ENCODE peak calls at places on chromosomes 6 and 20, in five cellular contexts. A is AG04450, D is neural progenitor cell, W is A549, V is caudate nucleus. L is an unnamed sample.

GRCh38 chr6:14804444-14805210 is 441.2 kb upstream of the JARID2 start:
- DNase-seq in W (no peak), A (peak; percentile 61), D (no peak), V (peak; percentile 74), L (peak; percentile 73)

GRCh38 chr20:19079536-19080299 is 132.7 kb upstream of the SLC24A3 start:
- DNase-seq in W (no peak), V (no peak), D (no peak), A (no peak), L (no peak)

GRCh38 chr6:101090281-101090680 is 209.2 kb upstream of the ASCC3 start:
- DNase-seq in D (no peak), A (no peak), W (no peak), V (no peak), L (no peak)

GRCh38 chr6:46648869-46649488 is 3.6 kb downstream of the CYP39A1 start:
- DNase-seq in A (no peak), W (peak; percentile 41), D (no peak), V (no peak), L (no peak)

GRCh38 chr20:57020364-57020763 is 246.1 kb downstream of the BMP7 start:
- DNase-seq in D (no peak), A (no peak), W (no peak), V (no peak), L (no peak)

GRCh38 chr20:34065260-34065659 is 46.8 kb downstream of the EIF2S2 start:
- DNase-seq in D (no peak), A (peak; percentile 56), W (peak; percentile 11), V (no peak), L (no peak)

GRCh38 chr20:12040261-12040660 is 122.6 kb downstream of the BTBD3 start:
- DNase-seq in W (no peak), D (no peak), V (no peak), A (no peak), L (no peak)

GRCh38 chr6:89566930-89567634 is 71.5 kb downstream of the LYRM2 start:
- DNase-seq in D (peak; percentile 94), A (no peak), W (no peak), V (peak; percentile 3), L (no peak)

GRCh38 chr20:23161244-23161875 is 75.2 kb upstream of the CD93 start:
- DNase-seq in D (no peak), W (no peak), V (no peak), A (no peak), L (no peak)

GRCh38 chr6:6696867-6697531 is 108.5 kb downstream of the LY86 start:
- DNase-seq in A (no peak), D (peak; percentile 89), W (peak; percentile 73), V (no peak), L (peak; percentile 62)

GRCh38 chr6:6694825-6695710 is 106.5 kb downstream of the LY86 start:
- DNase-seq in W (no peak), V (no peak), D (no peak), A (no peak), L (no peak)

GRCh38 chr6:6695711-6696048 is 107.2 kb downstream of the LY86 start:
- DNase-seq in A (no peak), V (no peak), W (no peak), D (no peak), L (no peak)

GRCh38 chr6:6699741-6700367 is 111.3 kb downstream of the LY86 start:
- DNase-seq in V (peak; percentile 59), W (peak; percentile 81), D (peak; percentile 28), A (peak; percentile 86), L (no peak)

DNA sequence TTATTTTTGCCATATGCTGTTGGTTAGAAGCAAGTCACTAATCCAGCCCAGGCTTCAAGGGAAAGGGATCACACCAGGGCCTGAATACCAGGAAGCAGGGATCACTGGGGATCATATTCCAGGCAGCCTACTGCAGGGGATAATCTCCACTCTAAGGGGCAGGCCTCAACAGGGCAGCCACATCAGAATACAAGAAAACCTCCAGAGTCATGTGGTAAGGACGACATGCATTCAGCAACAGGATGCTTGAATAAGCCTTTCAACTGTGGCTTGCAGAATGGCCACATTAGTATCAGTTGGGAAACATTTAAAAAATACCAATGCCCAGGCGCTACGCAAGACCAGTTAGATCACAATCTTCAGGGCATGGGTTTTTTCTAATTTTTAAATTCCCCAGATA is 109.1 kb downstream of the LY86 start:
- DNase-seq in D (peak; percentile 53), A (no peak), V (no peak), W (no peak), L (no peak)
- H3K27ac ChIP-seq in D (no peak overlapping the region), A (no peak overlapping the region), V (no peak overlapping the region), W (no peak overlapping the region), L (no peak overlapping the region)

DNA sequence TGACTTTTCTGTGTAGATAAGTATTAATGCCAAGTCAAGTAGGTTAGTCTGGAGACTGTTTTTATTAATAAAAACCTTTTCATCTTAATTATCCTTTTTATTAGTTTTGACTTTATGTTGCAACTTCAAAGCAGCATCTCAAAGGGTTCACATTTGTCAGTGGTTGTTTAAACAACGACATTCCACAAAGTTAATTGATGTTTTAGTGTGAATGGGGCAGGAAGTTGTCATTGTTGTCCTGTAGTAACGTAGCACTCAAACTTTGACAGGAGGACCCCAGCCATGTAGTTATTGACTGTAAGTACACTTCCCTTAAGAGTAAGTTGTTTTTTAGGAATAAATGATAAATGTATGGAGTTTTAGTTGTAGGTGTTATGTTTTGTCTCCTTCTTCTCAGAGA is 11.3 kb downstream of the SLC16A10 start:
- DNase-seq in D (no peak), V (no peak), W (no peak), A (no peak), L (no peak)
- H3K27ac ChIP-seq in D (no peak overlapping the region), V (no peak overlapping the region), W (no peak overlapping the region), A (no peak overlapping the region), L (no peak overlapping the region)

DNA sequence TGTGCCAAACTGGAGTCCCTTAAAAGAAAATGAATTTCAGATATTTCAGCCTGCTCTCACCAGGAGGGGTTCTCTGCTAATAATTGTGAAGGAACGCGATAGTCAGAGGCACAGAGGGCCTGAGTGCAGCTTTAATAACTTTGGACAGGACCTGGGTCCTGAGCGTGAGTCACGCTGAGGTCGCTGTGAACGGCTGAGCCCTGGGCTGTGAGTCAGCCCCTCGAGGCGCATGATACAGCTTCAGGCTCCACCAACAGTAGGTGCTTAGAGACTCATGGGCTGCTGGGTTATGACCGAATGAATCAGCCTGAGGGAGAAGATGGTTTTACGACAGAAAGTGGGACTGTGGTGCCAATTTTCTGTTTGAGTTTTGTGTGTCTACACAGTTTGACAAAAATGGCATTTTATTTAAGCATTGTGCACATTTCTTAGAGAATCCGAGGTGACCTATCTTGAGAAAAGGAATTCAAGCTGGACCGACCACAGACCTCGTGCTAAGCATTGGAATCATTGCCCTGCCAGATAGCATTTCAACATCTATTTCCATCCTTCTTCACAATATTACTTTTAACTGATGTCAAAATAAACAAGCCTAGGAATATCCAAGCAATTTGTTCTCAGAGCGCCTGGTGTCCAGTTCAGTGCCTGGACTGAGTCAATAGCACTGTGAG is 183.0 kb downstream of the THBS2 start:
- DNase-seq in W (peak; percentile 88), D (no peak), A (peak; percentile 97), V (no peak), L (no peak)
- H3K27ac ChIP-seq in W (peak overlapping the region; percentile 84), D (no peak overlapping the region), A (peak overlapping the region; percentile 61), V (no peak overlapping the region), L (no peak overlapping the region)

DNA sequence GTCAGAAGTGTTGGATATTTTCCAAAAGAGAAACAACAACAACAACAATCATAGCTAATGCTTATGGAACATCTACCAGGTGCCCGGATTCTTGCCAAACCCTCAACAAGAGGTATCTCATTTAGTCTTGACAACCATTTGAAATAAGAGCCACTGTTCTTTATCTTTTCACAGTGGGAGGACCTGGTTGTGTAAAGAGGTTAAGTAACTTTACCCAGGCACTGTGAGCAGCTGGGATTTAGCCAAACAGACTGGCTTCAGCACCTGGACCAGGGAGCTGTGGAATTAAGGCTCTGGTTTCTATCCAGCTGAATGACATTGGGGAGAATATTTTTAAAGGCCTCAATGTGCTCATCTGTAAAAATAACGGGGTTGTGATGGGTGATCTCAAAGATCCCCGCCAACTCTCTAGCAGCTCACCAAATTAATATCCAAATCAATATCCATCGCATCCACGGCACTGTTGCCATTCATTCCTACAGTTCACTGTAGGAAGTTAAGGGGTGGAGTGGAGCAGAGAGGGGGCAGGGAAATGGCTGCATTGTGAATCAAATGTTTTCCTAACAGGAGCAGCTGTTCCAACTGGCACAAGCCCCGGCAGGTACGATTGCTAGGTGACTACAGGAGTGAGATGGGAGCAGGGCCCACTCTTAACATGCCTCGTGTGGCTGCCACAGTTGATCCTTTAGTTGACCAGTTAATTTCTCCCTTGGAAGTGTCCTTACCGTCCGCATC is 61.8 kb downstream of the GCNT2 start:
- DNase-seq in V (no peak), W (no peak), A (no peak), D (peak; percentile 88), L (no peak)
- H3K27ac ChIP-seq in V (no peak overlapping the region), W (no peak overlapping the region), A (no peak overlapping the region), D (peak overlapping the region; percentile 97), L (no peak overlapping the region)

GRCh38 chr20:51528263-51529026 is 14.1 kb downstream of the NFATC2 start:
- DNase-seq in A (no peak), D (no peak), V (no peak), W (no peak), L (no peak)
- H3K27ac ChIP-seq in A (peak overlapping the region; percentile 23), D (no peak overlapping the region), V (no peak overlapping the region), W (no peak overlapping the region), L (no peak overlapping the region)

GRCh38 chr6:163599136-163599535 is 184.6 kb downstream of the QKI start:
- DNase-seq in A (no peak), V (no peak), W (no peak), D (no peak), L (no peak)

GRCh38 chr6:163602851-163603250 is 188.3 kb downstream of the QKI start:
- DNase-seq in V (no peak), W (no peak), D (no peak), A (no peak), L (no peak)

GRCh38 chr6:163600781-163601180 is 186.3 kb downstream of the QKI start:
- DNase-seq in A (no peak), V (no peak), W (no peak), D (no peak), L (no peak)

GRCh38 chr6:163600331-163600730 is 185.8 kb downstream of the QKI start:
- DNase-seq in D (no peak), A (no peak), V (no peak), W (no peak), L (no peak)

DNA sequence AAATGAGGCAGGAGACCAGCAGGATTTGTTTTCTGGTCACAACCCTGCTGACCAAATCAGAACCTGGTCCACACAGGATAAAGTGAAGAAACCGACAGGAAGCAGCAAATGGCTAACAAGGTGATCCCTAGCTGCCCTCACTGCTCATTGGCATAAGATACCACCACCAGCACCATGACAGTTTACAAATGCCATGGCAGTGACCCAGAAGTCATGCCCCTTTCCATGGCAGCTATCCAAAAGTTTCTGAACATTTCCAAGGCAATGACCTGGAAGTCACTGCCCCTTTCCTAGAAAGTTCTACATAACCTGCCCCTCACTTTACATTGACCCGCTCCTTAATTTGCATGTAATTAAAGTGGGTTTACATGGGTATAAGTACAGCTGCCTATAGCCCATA is 185.2 kb downstream of the QKI start:
- DNase-seq in A (no peak), V (no peak), W (no peak), D (no peak), L (no peak)
- H3K27ac ChIP-seq in A (no peak overlapping the region), V (no peak overlapping the region), W (no peak overlapping the region), D (no peak overlapping the region), L (no peak overlapping the region)